ENCODE peak calls at places on chromosomes 7 and 10, in ten cellular contexts. V, C, Y, B, O, D, K, Q, X and A are unnamed samples.

GRCh38 chr7:46450425-46450824 is 529.4 kb upstream of the IGFBP3 start:
- DNase-seq in B (no peak), V (no peak), K (no peak), X (no peak), Y (no peak), Q (no peak), O (no peak), C (no peak), D (no peak), A (no peak)

GRCh38 chr10:35739998-35740397 is 97.9 kb upstream of the FZD8 start:
- DNase-seq in Y (no peak), K (no peak), X (no peak), Q (no peak), B (no peak), D (no peak), C (no peak), V (no peak), O (no peak), A (no peak)

GRCh38 chr7:2515424-2516193 is 4.0 kb upstream of the LFNG start:
- DNase-seq in K (no peak), D (no peak), X (no peak), C (no peak), V (no peak), B (no peak), O (no peak), Y (no peak), Q (no peak), A (no peak)

GRCh38 chr7:44440577-44441078 is 49.8 kb downstream of the NUDCD3 start:
- DNase-seq in K (no peak), O (no peak), X (no peak), V (no peak), Y (no peak), Q (no peak), D (no peak), B (no peak), C (no peak), A (no peak)

GRCh38 chr7:131507592-131508331 is 48.7 kb downstream of the PODXL start:
- DNase-seq in O (peak; percentile 89), K (peak; percentile 87), D (peak; percentile 91), V (peak; percentile 73), C (peak; percentile 66), Q (no peak), Y (peak; percentile 87), X (no peak), B (peak; percentile 93), A (peak; percentile 93)

GRCh38 chr10:50291261-50291850 is 40.0 kb upstream of the ASAH2 start:
- DNase-seq in D (no peak), Q (no peak), K (no peak), X (no peak), Y (no peak), B (no peak), C (no peak), V (peak; percentile 41), O (no peak), A (no peak)

GRCh38 chr10:84194424-84195043 is at the start of gene CDHR1:
- DNase-seq in K (peak; percentile 42), Q (peak; percentile 59), X (peak; percentile 82), Y (peak; percentile 46), C (peak; percentile 27), V (peak; percentile 85), O (peak; percentile 70), B (no peak), D (no peak), A (peak; percentile 31)

GRCh38 chr10:28211759-28212158 is 91.1 kb downstream of the MPP7 start:
- DNase-seq in Y (no peak), V (peak; percentile 48), O (no peak), B (no peak), X (peak; percentile 47), Q (no peak), K (no peak), C (no peak), D (no peak), A (no peak)

GRCh38 chr7:78955329-78955728 is 498.1 kb downstream of the MAGI2 start:
- DNase-seq in C (no peak), Y (no peak), O (no peak), X (no peak), D (no peak), Q (no peak), K (no peak), V (no peak), B (no peak), A (no peak)

GRCh38 chr7:78953726-78954363 is 499.6 kb downstream of the MAGI2 start:
- DNase-seq in D (no peak), Q (no peak), X (no peak), V (no peak), B (no peak), K (no peak), C (no peak), O (no peak), Y (no peak), A (no peak)

DNA sequence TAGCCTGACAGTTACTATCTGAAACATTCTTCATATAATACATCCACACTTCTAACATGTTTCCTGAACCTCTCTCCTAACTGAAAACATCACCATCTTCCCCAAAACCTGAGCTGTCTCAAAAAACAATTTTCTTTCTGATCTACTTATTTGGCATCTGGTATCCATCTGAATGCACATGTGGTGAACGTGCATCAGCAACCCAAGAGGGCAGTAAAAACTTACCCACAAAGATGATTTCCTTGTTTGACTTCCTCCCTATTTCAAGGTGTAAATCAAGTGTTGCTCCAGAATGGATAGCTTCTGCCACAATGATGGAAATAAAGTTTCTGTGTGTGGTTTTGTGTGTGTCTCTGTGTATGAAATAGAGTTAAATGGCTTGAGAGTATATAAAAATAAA is 500.4 kb downstream of the MAGI2 start:
- DNase-seq in Q (no peak), B (no peak), O (no peak), Y (no peak), V (no peak), X (no peak), K (no peak), C (no peak), D (no peak), A (no peak)
- H3K4me1 ChIP-seq in Q (no peaks in the 10 kb centered on the region), B (no peaks in the 10 kb centered on the region), O (no peaks in the 10 kb centered on the region), Y (no peaks in the 10 kb centered on the region), V (no peaks in the 10 kb centered on the region), X (no peaks in the 10 kb centered on the region), K (no peaks in the 10 kb centered on the region), C (no peaks in the 10 kb centered on the region), D (no peaks in the 10 kb centered on the region), A (peaks cover 4% of the 10 kb centered on the region)

GRCh38 chr7:55343002-55343781 is 21.9 kb upstream of the LANCL2 start:
- DNase-seq in Q (no peak), B (no peak), O (no peak), Y (no peak), X (no peak), D (no peak), K (no peak), C (no peak), V (no peak), A (peak; percentile 61)

GRCh38 chr7:55343860-55344606 is 21.1 kb upstream of the LANCL2 start:
- DNase-seq in K (no peak), D (no peak), Q (peak; percentile 63), X (no peak), Y (no peak), B (no peak), O (no peak), V (peak; percentile 32), C (no peak), A (no peak)

GRCh38 chr7:55342216-55342871 is 22.8 kb upstream of the LANCL2 start:
- DNase-seq in O (no peak), Y (no peak), X (no peak), C (no peak), Q (no peak), K (no peak), D (no peak), B (no peak), V (no peak), A (no peak)

GRCh38 chr7:55345292-55345691 is 19.8 kb upstream of the LANCL2 start:
- DNase-seq in D (no peak), V (peak; percentile 34), B (no peak), C (no peak), O (no peak), X (peak; percentile 50), K (no peak), Y (no peak), Q (no peak), A (no peak)

GRCh38 chr7:55344840-55345239 is 20.3 kb upstream of the LANCL2 start:
- DNase-seq in Q (no peak), C (no peak), B (no peak), O (no peak), X (peak; percentile 54), K (no peak), D (no peak), V (peak; percentile 59), Y (no peak), A (peak; percentile 54)
- TF ChIP-seq CTCF in Q (no peak), C (no peak), B (no peak), O (no peak), X (no peak), K (no peak), D (no peak), V (no peak), Y (no peak), A (no peak)

GRCh38 chr10:89088901-89089300 is 98.3 kb downstream of the FAS start:
- DNase-seq in Q (no peak), Y (no peak), K (no peak), B (no peak), X (no peak), O (no peak), D (no peak), V (no peak), C (no peak), A (no peak)
- H3K4me1 ChIP-seq in Q (no peaks in the 10 kb centered on the region), Y (peaks cover 55% of the 10 kb centered on the region), K (peaks cover 8% of the 10 kb centered on the region), B (peaks cover 14% of the 10 kb centered on the region), X (peaks cover 4% of the 10 kb centered on the region), O (peaks cover 21% of the 10 kb centered on the region), D (no peaks in the 10 kb centered on the region), V (peaks cover 6% of the 10 kb centered on the region), C (peaks cover 8% of the 10 kb centered on the region), A (peaks cover 3% of the 10 kb centered on the region)

GRCh38 chr10:33067917-33068316 is 109.9 kb upstream of the ITGB1 start:
- DNase-seq in K (no peak), O (no peak), B (no peak), C (no peak), X (no peak), Y (no peak), Q (no peak), V (no peak), D (no peak), A (no peak)

GRCh38 chr10:33071857-33072256 is 113.8 kb upstream of the ITGB1 start:
- DNase-seq in Q (no peak), C (no peak), V (peak; percentile 78), D (no peak), K (no peak), B (no peak), X (no peak), Y (no peak), O (no peak), A (no peak)

GRCh38 chr10:33070101-33070500 is 112.1 kb upstream of the ITGB1 start:
- DNase-seq in Y (no peak), V (no peak), C (no peak), D (no peak), O (no peak), K (no peak), B (no peak), X (no peak), Q (no peak), A (no peak)

GRCh38 chr10:33074443-33074842 is 116.4 kb upstream of the ITGB1 start:
- DNase-seq in Y (no peak), O (no peak), X (no peak), C (no peak), B (no peak), D (no peak), Q (no peak), K (no peak), V (no peak), A (no peak)

DNA sequence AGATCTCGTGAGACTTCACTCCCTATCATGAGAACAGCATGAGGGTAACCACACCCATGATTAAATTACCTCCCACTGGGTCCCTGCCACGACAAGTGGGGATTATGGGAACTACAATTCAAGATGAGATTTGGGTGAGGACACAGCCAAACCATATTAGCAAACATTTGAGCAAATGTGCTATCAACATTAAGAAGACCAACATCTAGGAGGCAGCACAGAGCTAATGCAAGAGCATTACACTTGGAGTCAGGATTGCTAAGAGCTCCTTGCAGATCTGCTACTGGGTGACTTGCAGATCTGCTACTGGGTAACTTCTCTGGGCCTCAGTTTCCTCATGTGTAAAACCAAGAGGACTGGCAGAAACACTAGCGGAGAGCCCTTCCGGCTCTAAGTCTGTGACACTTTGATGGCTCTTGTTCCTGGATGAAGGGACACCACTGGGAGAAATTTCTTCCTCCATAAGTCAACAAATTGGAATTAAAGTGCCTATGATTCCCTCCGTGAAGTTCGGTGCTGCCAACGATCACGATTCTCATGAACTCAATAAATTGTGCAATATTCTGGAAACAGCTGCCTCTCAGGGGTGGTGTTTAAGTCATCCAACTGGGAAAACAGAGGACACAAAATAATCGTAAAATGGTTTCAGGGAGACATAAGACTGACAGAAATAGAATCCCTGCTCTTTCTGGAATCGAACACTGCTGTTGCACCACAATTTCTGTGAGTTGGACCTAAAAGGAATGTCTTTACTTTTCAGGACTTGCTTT is 115.8 kb upstream of the ITGB1 start:
- DNase-seq in V (peak; percentile 32), X (no peak), Q (no peak), B (no peak), K (no peak), C (no peak), Y (no peak), D (no peak), O (no peak), A (no peak)
- TF ChIP-seq CTCF in V (peak; percentile 27), X (peak; percentile 29), Q (no peak), B (no peak), K (no peak), C (no peak), Y (no peak), D (no peak), O (no peak), A (no peak)